ENCODE peak calls at places on chromosomes 4 and X, in seven cellular contexts. A, R, L, D, X, N and V are unnamed samples.
A peak's percentile ranks its signal among the peaks of the same experiment; 100 is the strongest.

GRCh38 chr4:119683518-119683917 is 54.9 kb upstream of the PDE5A start:
- DNase-seq in L (peak; percentile 73), A (peak; percentile 72), D (no peak), R (no peak), N (peak; percentile 23), X (peak; percentile 80), V (no peak)

GRCh38 chrX:42978655-42979379 is 200.9 kb upstream of the PPP1R2C start:
- DNase-seq in X (no peak), R (no peak), D (no peak), L (no peak), A (no peak), N (no peak), V (no peak)

GRCh38 chrX:115958687-115959359 is 211.7 kb upstream of the AGTR2 start:
- DNase-seq in A (no peak), N (no peak), L (peak; percentile 64), D (no peak), X (no peak), R (no peak), V (peak; percentile 19)

GRCh38 chr4:101954975-101955678 is 164.6 kb downstream of the BANK1 start:
- DNase-seq in R (no peak), X (no peak), L (no peak), D (no peak), A (no peak), N (no peak), V (no peak)

GRCh38 chr4:109921384-109921808 is 8.7 kb downstream of the EGF start:
- DNase-seq in R (no peak), L (peak; percentile 84), X (peak; percentile 83), N (peak; percentile 88), D (no peak), A (no peak), V (peak; percentile 91)

GRCh38 chr4:161256172-161256571 is 907.6 kb downstream of the FSTL5 start:
- DNase-seq in N (no peak), D (no peak), R (no peak), A (no peak), L (no peak), X (peak; percentile 8), V (peak; percentile 14)

GRCh38 chr4:145935253-145936141 is 3.1 kb downstream of the ZNF827 start:
- DNase-seq in R (no peak), A (no peak), N (no peak), D (no peak), X (no peak), L (no peak), V (no peak)

GRCh38 chr4:154491731-154492249 is at the start of gene DCHS2:
- DNase-seq in L (peak; percentile 5), X (no peak), A (no peak), D (no peak), R (no peak), N (no peak), V (peak; percentile 23)

GRCh38 chrX:123230798-123231197 is 46.7 kb downstream of the GRIA3 start:
- DNase-seq in A (no peak), D (no peak), R (no peak), X (no peak), L (no peak), N (no peak), V (no peak)

GRCh38 chr4:37219251-37219650 is 25.3 kb upstream of the NWD2 start:
- DNase-seq in L (no peak), R (no peak), X (no peak), A (no peak), D (no peak), N (no peak), V (no peak)

DNA sequence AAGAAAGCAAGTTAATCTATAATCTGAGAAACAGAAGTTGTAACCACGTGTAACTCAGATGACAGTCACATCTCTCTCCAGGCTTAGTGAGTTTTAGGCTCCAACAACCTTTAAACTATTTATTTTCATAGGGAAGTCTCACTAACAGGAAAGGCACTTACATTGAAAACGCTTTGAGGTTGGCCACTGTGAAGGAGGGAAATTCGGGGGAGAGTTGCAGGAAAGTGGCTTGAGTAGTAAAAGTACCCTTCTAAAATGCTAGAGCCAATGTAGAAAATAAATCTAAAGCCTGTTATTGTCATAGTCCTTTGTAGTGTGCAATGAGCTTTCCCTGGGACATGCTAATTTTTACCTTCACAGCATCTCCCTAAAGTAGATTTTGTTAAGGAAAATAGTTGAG is 995 bp upstream of the NFXL1 start:
- DNase-seq in D (no peak), A (no peak), L (no peak), X (no peak), N (no peak), R (no peak), V (no peak)
- H3K4me3 ChIP-seq in D (no peak overlapping the region), A (no peak overlapping the region), L (peak overlapping the region; percentile 72), X (no peak overlapping the region), N (no peak overlapping the region), R (no peak overlapping the region), V (no peak overlapping the region)

DNA sequence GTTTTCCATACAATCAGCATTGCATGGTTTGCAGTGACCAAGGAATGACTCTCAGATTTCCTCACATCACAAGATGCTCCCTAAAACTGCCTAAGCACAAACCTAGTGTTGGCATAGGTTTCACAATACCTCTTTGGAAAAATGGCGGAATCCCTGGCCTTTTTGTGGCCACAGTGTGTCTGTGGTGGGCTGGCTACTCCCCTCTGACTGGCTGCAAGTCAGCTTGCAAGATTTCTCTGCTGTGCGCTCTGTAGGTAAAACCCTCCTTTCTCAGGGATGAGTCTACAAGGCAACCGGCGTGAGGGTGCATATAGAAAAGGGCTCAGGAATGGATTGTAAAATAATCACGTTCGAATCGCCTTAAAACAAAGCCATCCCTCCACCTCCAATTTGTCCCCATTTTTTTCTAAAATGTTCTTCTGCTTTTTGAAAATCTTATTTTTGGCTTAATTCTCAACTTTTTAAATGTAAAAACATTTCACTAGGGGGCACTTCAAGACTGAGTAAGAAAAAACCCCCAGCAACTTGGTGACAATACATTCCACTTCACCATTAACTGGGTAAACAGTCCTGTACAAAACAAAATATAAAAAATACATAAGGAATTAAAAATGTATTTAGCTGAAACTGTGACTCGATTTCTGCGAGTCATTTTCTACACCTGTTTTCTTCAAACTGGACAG is 235.6 kb downstream of the STIM2 start:
- DNase-seq in N (no peak), D (no peak), R (no peak), X (peak; percentile 16), A (no peak), L (peak; percentile 9), V (no peak)
- TF ChIP-seq CTCF in N (no peak), D (no peak), R (no peak), X (no peak), A (no peak), L (no peak), V (no peak)

GRCh38 chr4:6912412-6912811 is 2.8 kb downstream of the TBC1D14 start:
- DNase-seq in X (no peak), R (no peak), A (no peak), N (no peak), D (no peak), L (no peak), V (no peak)
- H3K4me3 ChIP-seq in X (no peak overlapping the region), R (no peak overlapping the region), A (no peak overlapping the region), N (no peak overlapping the region), D (no peak overlapping the region), L (no peak overlapping the region), V (no peak overlapping the region)

GRCh38 chr4:108763981-108764380 is 1.1 kb upstream of the ETNPPL start:
- DNase-seq in A (no peak), R (no peak), N (no peak), L (no peak), X (no peak), D (no peak), V (no peak)

GRCh38 chr4:108763226-108763593 is 357 bp upstream of the ETNPPL start:
- DNase-seq in R (no peak), L (no peak), X (no peak), A (no peak), N (no peak), D (no peak), V (no peak)

GRCh38 chr4:108758498-108758897 is 4.4 kb downstream of the ETNPPL start:
- DNase-seq in L (no peak), A (no peak), D (no peak), X (no peak), R (no peak), N (no peak), V (no peak)

GRCh38 chr4:108766058-108766457 is 3.2 kb upstream of the ETNPPL start:
- DNase-seq in R (no peak), A (no peak), N (no peak), X (no peak), L (no peak), D (no peak), V (no peak)

GRCh38 chr4:108762559-108763225 is at the start of gene ETNPPL:
- DNase-seq in D (no peak), L (peak; percentile 3), N (no peak), R (no peak), A (no peak), X (no peak), V (no peak)
- TF ChIP-seq CTCF in D (no peak), L (no peak), N (no peak), R (no peak), A (no peak), X (peak; percentile 3), V (no peak)